ENCODE peak calls at places on chromosome 20, in six cellular contexts. One of them, this sample, is unnamed.

GRCh38 chr20:47272893-47273590 is 83.5 kb downstream of the ZMYND8 start:
- DNase-seq in HCT116: peak
- DNase-seq in CD8-positive, alpha-beta T cell: peak
- DNase-seq in right cardiac atrium: no peak
- DNase-seq in adrenal gland: peak
- DNase-seq in AG04450: peak
- DNase-seq in this sample: peak

GRCh38 chr20:3652646-3653596 is 10.3 kb downstream of the GFRA4 start:
- DNase-seq in HCT116: no peak
- DNase-seq in CD8-positive, alpha-beta T cell: no peak
- DNase-seq in right cardiac atrium: no peak
- DNase-seq in adrenal gland: peak
- DNase-seq in AG04450: no peak
- DNase-seq in this sample: no peak

GRCh38 chr20:6709865-6710595 is 57.5 kb upstream of the BMP2 start:
- DNase-seq in HCT116: no peak
- DNase-seq in CD8-positive, alpha-beta T cell: no peak
- DNase-seq in right cardiac atrium: no peak
- DNase-seq in adrenal gland: no peak
- DNase-seq in AG04450: no peak
- DNase-seq in this sample: no peak

GRCh38 chr20:19552144-19552895 is 205.7 kb upstream of the RIN2 start:
- DNase-seq in HCT116: no peak
- DNase-seq in CD8-positive, alpha-beta T cell: no peak
- DNase-seq in right cardiac atrium: no peak
- DNase-seq in adrenal gland: peak
- DNase-seq in AG04450: no peak
- DNase-seq in this sample: no peak

GRCh38 chr20:10433014-10433622 is 904 bp downstream of the MKKS start:
- DNase-seq in HCT116: no peak
- DNase-seq in CD8-positive, alpha-beta T cell: no peak
- DNase-seq in right cardiac atrium: peak
- DNase-seq in adrenal gland: no peak
- DNase-seq in AG04450: no peak
- DNase-seq in this sample: no peak

GRCh38 chr20:3071610-3072529 is at the start of gene OXT:
- DNase-seq in HCT116: no peak
- DNase-seq in CD8-positive, alpha-beta T cell: peak
- DNase-seq in right cardiac atrium: peak
- DNase-seq in adrenal gland: no peak
- DNase-seq in AG04450: no peak
- DNase-seq in this sample: no peak

GRCh38 chr20:51494241-51495110 is 48.0 kb downstream of the NFATC2 start:
- DNase-seq in HCT116: no peak
- DNase-seq in CD8-positive, alpha-beta T cell: peak
- DNase-seq in right cardiac atrium: no peak
- DNase-seq in adrenal gland: no peak
- DNase-seq in AG04450: no peak
- DNase-seq in this sample: no peak

GRCh38 chr20:3262566-3262965 is 23.6 kb upstream of the SLC4A11 start:
- DNase-seq in HCT116: no peak
- DNase-seq in CD8-positive, alpha-beta T cell: no peak
- DNase-seq in right cardiac atrium: no peak
- DNase-seq in adrenal gland: no peak
- DNase-seq in AG04450: no peak
- DNase-seq in this sample: no peak

GRCh38 chr20:17971571-17972013 is 2.8 kb downstream of the MGME1 start:
- DNase-seq in HCT116: no peak
- DNase-seq in CD8-positive, alpha-beta T cell: no peak
- DNase-seq in right cardiac atrium: no peak
- DNase-seq in adrenal gland: no peak
- DNase-seq in AG04450: no peak
- DNase-seq in this sample: no peak

GRCh38 chr20:43666376-43667328 is at the start of gene MYBL2:
- DNase-seq in HCT116: peak
- DNase-seq in CD8-positive, alpha-beta T cell: peak
- DNase-seq in right cardiac atrium: peak
- DNase-seq in adrenal gland: no peak
- DNase-seq in AG04450: no peak
- DNase-seq in this sample: peak

GRCh38 chr20:59603176-59603575 is 1.2 kb upstream of the PHACTR3 start:
- DNase-seq in HCT116: no peak
- DNase-seq in CD8-positive, alpha-beta T cell: no peak
- DNase-seq in right cardiac atrium: no peak
- DNase-seq in adrenal gland: no peak
- DNase-seq in AG04450: no peak
- DNase-seq in this sample: no peak

GRCh38 chr20:16476032-16476431 is 97.2 kb downstream of the KIF16B start:
- DNase-seq in HCT116: peak
- DNase-seq in CD8-positive, alpha-beta T cell: no peak
- DNase-seq in right cardiac atrium: no peak
- DNase-seq in adrenal gland: no peak
- DNase-seq in AG04450: no peak
- DNase-seq in this sample: peak

GRCh38 chr20:13009682-13010406 is 1.1 kb downstream of the SPTLC3 start:
- DNase-seq in HCT116: no peak
- DNase-seq in CD8-positive, alpha-beta T cell: no peak
- DNase-seq in right cardiac atrium: no peak
- DNase-seq in adrenal gland: peak
- DNase-seq in AG04450: peak
- DNase-seq in this sample: peak

GRCh38 chr20:4160761-4161305 is 145.5 kb upstream of the RNF24 start:
- DNase-seq in HCT116: no peak
- DNase-seq in CD8-positive, alpha-beta T cell: no peak
- DNase-seq in right cardiac atrium: peak
- DNase-seq in adrenal gland: peak
- DNase-seq in AG04450: no peak
- DNase-seq in this sample: no peak

GRCh38 chr20:22723659-22724058 is 139.3 kb upstream of the FOXA2 start:
- DNase-seq in HCT116: no peak
- DNase-seq in CD8-positive, alpha-beta T cell: no peak
- DNase-seq in right cardiac atrium: no peak
- DNase-seq in adrenal gland: no peak
- DNase-seq in AG04450: no peak
- DNase-seq in this sample: no peak

GRCh38 chr20:1335961-1336698 is 7.2 kb upstream of the SDCBP2 start:
- DNase-seq in HCT116: no peak
- DNase-seq in CD8-positive, alpha-beta T cell: no peak
- DNase-seq in right cardiac atrium: no peak
- DNase-seq in adrenal gland: peak
- DNase-seq in AG04450: no peak
- DNase-seq in this sample: no peak

GRCh38 chr20:40868568-40869223 is 159.9 kb upstream of the TOP1 start:
- DNase-seq in HCT116: no peak
- DNase-seq in CD8-positive, alpha-beta T cell: no peak
- DNase-seq in right cardiac atrium: peak
- DNase-seq in adrenal gland: peak
- DNase-seq in AG04450: peak
- DNase-seq in this sample: no peak

GRCh38 chr20:24303393-24303792 is 166.0 kb upstream of the SYNDIG1 start:
- DNase-seq in HCT116: no peak
- DNase-seq in CD8-positive, alpha-beta T cell: no peak
- DNase-seq in right cardiac atrium: no peak
- DNase-seq in adrenal gland: no peak
- DNase-seq in AG04450: no peak
- DNase-seq in this sample: no peak

GRCh38 chr20:4169360-4170214 is 154.2 kb upstream of the RNF24 start:
- DNase-seq in HCT116: no peak
- DNase-seq in CD8-positive, alpha-beta T cell: no peak
- DNase-seq in right cardiac atrium: no peak
- DNase-seq in adrenal gland: no peak
- DNase-seq in AG04450: no peak
- DNase-seq in this sample: no peak

GRCh38 chr20:37882961-37883712 is 19.8 kb upstream of the VSTM2L start:
- DNase-seq in HCT116: no peak
- DNase-seq in CD8-positive, alpha-beta T cell: no peak
- DNase-seq in right cardiac atrium: no peak
- DNase-seq in adrenal gland: no peak
- DNase-seq in AG04450: no peak
- DNase-seq in this sample: no peak

GRCh38 chr20:35661013-35661412 is 3.7 kb downstream of the CPNE1 start:
- DNase-seq in HCT116: peak
- DNase-seq in CD8-positive, alpha-beta T cell: no peak
- DNase-seq in right cardiac atrium: no peak
- DNase-seq in adrenal gland: no peak
- DNase-seq in AG04450: no peak
- DNase-seq in this sample: no peak

GRCh38 chr20:35657271-35657670 is 7.4 kb downstream of the CPNE1 start:
- DNase-seq in HCT116: no peak
- DNase-seq in CD8-positive, alpha-beta T cell: no peak
- DNase-seq in right cardiac atrium: no peak
- DNase-seq in adrenal gland: no peak
- DNase-seq in AG04450: no peak
- DNase-seq in this sample: no peak

GRCh38 chr20:35661908-35662307 is 2.8 kb downstream of the CPNE1 start:
- DNase-seq in HCT116: no peak
- DNase-seq in CD8-positive, alpha-beta T cell: no peak
- DNase-seq in right cardiac atrium: no peak
- DNase-seq in adrenal gland: no peak
- DNase-seq in AG04450: no peak
- DNase-seq in this sample: no peak

GRCh38 chr20:35662541-35662940 is 2.2 kb downstream of the CPNE1 start:
- DNase-seq in HCT116: no peak
- DNase-seq in CD8-positive, alpha-beta T cell: no peak
- DNase-seq in right cardiac atrium: no peak
- DNase-seq in adrenal gland: no peak
- DNase-seq in AG04450: no peak
- DNase-seq in this sample: no peak

GRCh38 chr20:35660122-35660937 is 4.4 kb downstream of the CPNE1 start:
- DNase-seq in HCT116: no peak
- DNase-seq in CD8-positive, alpha-beta T cell: no peak
- DNase-seq in right cardiac atrium: no peak
- DNase-seq in adrenal gland: peak
- DNase-seq in AG04450: no peak
- DNase-seq in this sample: no peak
- H3K4me3 ChIP-seq in HCT116: no peak
- H3K4me3 ChIP-seq in CD8-positive, alpha-beta T cell: peak
- H3K4me3 ChIP-seq in right cardiac atrium: no peak
- H3K4me3 ChIP-seq in adrenal gland: no peak
- H3K4me3 ChIP-seq in AG04450: no peak
- H3K4me3 ChIP-seq in this sample: no peak

DNA sequence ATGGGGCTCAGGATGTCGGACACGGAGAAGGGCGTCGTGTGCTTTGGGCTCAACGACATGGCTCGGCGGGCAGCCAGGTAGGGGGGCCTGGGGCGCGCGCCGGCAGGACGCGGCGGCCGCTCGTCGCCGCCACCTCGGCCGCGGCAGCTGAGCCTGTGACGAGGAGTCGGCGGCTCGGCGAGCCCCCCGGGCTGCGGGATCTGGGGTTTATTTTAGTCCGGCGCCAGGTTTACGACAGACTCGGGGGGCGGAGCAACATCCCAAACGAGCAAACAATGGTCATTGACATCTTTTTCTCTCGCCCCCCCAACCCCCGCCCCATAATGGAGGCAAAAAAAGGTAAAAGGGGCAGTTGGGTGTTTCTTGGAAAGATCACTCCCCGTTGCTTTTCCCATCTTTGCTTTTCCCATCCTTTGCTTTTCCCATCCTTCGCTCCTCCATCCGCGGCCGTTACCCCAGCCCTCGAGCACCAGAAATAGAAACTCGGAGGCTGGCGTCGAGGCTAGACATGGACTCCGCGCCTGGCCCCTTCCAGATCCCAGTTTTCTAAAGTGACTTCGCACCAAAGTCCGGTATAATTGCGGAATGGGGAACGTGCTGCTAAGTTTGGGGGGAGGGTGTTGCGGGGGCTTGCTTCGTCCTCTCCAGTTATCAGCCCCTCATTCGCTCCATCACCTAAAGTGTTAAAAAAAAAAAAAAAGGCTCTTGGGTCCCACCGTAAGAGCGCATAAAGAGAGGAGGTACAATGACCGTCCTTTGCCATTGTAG is at the start of gene NKX2-4:
- DNase-seq in HCT116: no peak
- DNase-seq in CD8-positive, alpha-beta T cell: no peak
- DNase-seq in right cardiac atrium: no peak
- DNase-seq in adrenal gland: no peak
- DNase-seq in AG04450: no peak
- DNase-seq in this sample: no peak
- H3K4me3 ChIP-seq in HCT116: no peak
- H3K4me3 ChIP-seq in CD8-positive, alpha-beta T cell: no peak
- H3K4me3 ChIP-seq in right cardiac atrium: peak
- H3K4me3 ChIP-seq in adrenal gland: no peak
- H3K4me3 ChIP-seq in AG04450: no peak
- H3K4me3 ChIP-seq in this sample: no peak

DNA sequence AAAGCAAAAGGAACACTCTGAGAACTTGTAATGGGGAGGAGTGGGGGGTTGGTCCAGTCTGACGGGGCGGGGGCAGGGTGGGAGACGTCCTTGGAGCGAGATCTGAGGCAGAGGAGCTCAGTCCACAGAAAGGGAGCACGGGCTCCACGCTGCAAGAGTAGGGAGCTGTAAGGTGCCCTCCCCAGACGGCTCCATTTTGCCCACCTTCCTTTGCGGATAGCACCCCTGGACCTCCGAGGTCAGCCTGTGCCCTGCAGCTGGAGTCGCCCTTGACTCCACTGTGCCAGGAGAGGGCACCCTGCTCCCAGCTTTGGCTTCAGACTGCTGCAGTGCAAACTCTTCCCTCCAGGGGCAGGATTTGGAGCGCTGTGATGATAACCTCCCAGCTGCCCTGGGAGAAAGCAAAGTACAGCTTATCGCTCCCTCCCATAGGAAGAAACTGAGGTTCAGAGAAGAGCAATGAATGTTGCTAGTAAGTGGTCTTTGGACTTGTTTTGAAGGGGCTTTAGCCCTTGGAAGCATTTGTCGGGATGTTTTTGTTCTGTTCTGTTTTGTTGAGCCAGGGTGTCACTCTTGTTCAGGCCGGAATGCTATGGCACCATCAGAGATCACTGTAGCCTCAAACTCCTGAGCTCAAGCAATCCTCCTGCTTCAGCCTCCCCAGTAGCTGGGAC is 9.5 kb upstream of the AHCY start:
- DNase-seq in HCT116: peak
- DNase-seq in CD8-positive, alpha-beta T cell: peak
- DNase-seq in right cardiac atrium: peak
- DNase-seq in adrenal gland: peak
- DNase-seq in AG04450: peak
- DNase-seq in this sample: peak
- H3K4me3 ChIP-seq in HCT116: peak
- H3K4me3 ChIP-seq in CD8-positive, alpha-beta T cell: no peak
- H3K4me3 ChIP-seq in right cardiac atrium: no peak
- H3K4me3 ChIP-seq in adrenal gland: no peak
- H3K4me3 ChIP-seq in AG04450: peak
- H3K4me3 ChIP-seq in this sample: no peak

GRCh38 chr20:49412953-49413352 is 69.5 kb downstream of the KCNB1 start:
- DNase-seq in HCT116: no peak
- DNase-seq in CD8-positive, alpha-beta T cell: no peak
- DNase-seq in right cardiac atrium: no peak
- DNase-seq in adrenal gland: no peak
- DNase-seq in AG04450: no peak
- DNase-seq in this sample: no peak

GRCh38 chr20:49415005-49415663 is 67.3 kb downstream of the KCNB1 start:
- DNase-seq in HCT116: no peak
- DNase-seq in CD8-positive, alpha-beta T cell: no peak
- DNase-seq in right cardiac atrium: no peak
- DNase-seq in adrenal gland: no peak
- DNase-seq in AG04450: no peak
- DNase-seq in this sample: no peak

GRCh38 chr20:49415664-49416044 is 66.8 kb downstream of the KCNB1 start:
- DNase-seq in HCT116: no peak
- DNase-seq in CD8-positive, alpha-beta T cell: no peak
- DNase-seq in right cardiac atrium: no peak
- DNase-seq in adrenal gland: no peak
- DNase-seq in AG04450: no peak
- DNase-seq in this sample: no peak

GRCh38 chr20:49412254-49412653 is 70.2 kb downstream of the KCNB1 start:
- DNase-seq in HCT116: no peak
- DNase-seq in CD8-positive, alpha-beta T cell: no peak
- DNase-seq in right cardiac atrium: no peak
- DNase-seq in adrenal gland: no peak
- DNase-seq in AG04450: no peak
- DNase-seq in this sample: no peak

GRCh38 chr20:49413677-49414076 is 68.8 kb downstream of the KCNB1 start:
- DNase-seq in HCT116: no peak
- DNase-seq in CD8-positive, alpha-beta T cell: no peak
- DNase-seq in right cardiac atrium: no peak
- DNase-seq in adrenal gland: no peak
- DNase-seq in AG04450: no peak
- DNase-seq in this sample: no peak
- H3K4me3 ChIP-seq in HCT116: no peak
- H3K4me3 ChIP-seq in CD8-positive, alpha-beta T cell: no peak
- H3K4me3 ChIP-seq in right cardiac atrium: no peak
- H3K4me3 ChIP-seq in adrenal gland: no peak
- H3K4me3 ChIP-seq in AG04450: no peak
- H3K4me3 ChIP-seq in this sample: no peak

This sample was measured in GM06990.